ENCODE peak calls at places on chromosomes 6 and 20, in six cellular contexts. One of them, this sample, is unnamed.

GRCh38 chr6:154478691-154479090 is 31.8 kb downstream of the CNKSR3 start:
- DNase-seq in GM23338: no peak
- DNase-seq in PC-3: no peak
- DNase-seq in HCT116: no peak
- DNase-seq in hepatocyte: no peak
- DNase-seq in SK-N-SH: no peak
- DNase-seq in this sample: peak; percentile 42

GRCh38 chr6:45703041-45703739 is 312.5 kb downstream of the CLIC5 start:
- DNase-seq in SK-N-SH: no peak
- DNase-seq in hepatocyte: no peak
- DNase-seq in GM23338: no peak
- DNase-seq in PC-3: peak; percentile 65
- DNase-seq in HCT116: no peak
- DNase-seq in this sample: peak; percentile 80

GRCh38 chr6:35967059-35967769 is 46.3 kb upstream of the SRPK1 start:
- DNase-seq in GM23338: no peak
- DNase-seq in SK-N-SH: no peak
- DNase-seq in HCT116: no peak
- DNase-seq in PC-3: no peak
- DNase-seq in hepatocyte: peak; percentile 23
- DNase-seq in this sample: no peak

GRCh38 chr20:48025061-48025515 is 239.8 kb upstream of the SULF2 start:
- DNase-seq in PC-3: peak; percentile 47
- DNase-seq in HCT116: no peak
- DNase-seq in SK-N-SH: peak; percentile 76
- DNase-seq in hepatocyte: peak; percentile 45
- DNase-seq in GM23338: peak; percentile 21
- DNase-seq in this sample: peak; percentile 92

GRCh38 chr6:164417537-164417936 is 891.9 kb downstream of the C6orf118 start:
- DNase-seq in SK-N-SH: no peak
- DNase-seq in GM23338: peak; percentile 57
- DNase-seq in PC-3: no peak
- DNase-seq in hepatocyte: no peak
- DNase-seq in HCT116: no peak
- DNase-seq in this sample: no peak

GRCh38 chr20:58829531-58829941 is 21.2 kb downstream of the GNAS-AS1 start:
- DNase-seq in PC-3: peak; percentile 21
- DNase-seq in SK-N-SH: no peak
- DNase-seq in HCT116: no peak
- DNase-seq in hepatocyte: no peak
- DNase-seq in GM23338: no peak
- DNase-seq in this sample: peak; percentile 37

GRCh38 chr6:167291623-167292300 is 647 bp downstream of the UNC93A start:
- DNase-seq in GM23338: no peak
- DNase-seq in SK-N-SH: no peak
- DNase-seq in HCT116: no peak
- DNase-seq in hepatocyte: no peak
- DNase-seq in PC-3: no peak
- DNase-seq in this sample: no peak

GRCh38 chr6:156552849-156553248 is 224.3 kb upstream of the ARID1B start:
- DNase-seq in PC-3: no peak
- DNase-seq in HCT116: no peak
- DNase-seq in GM23338: no peak
- DNase-seq in hepatocyte: no peak
- DNase-seq in SK-N-SH: no peak
- DNase-seq in this sample: no peak

GRCh38 chr6:88008821-88009220 is 38.8 kb upstream of the SPACA1 start:
- DNase-seq in HCT116: no peak
- DNase-seq in hepatocyte: no peak
- DNase-seq in SK-N-SH: no peak
- DNase-seq in PC-3: peak; percentile 51
- DNase-seq in GM23338: no peak
- DNase-seq in this sample: peak; percentile 29

GRCh38 chr6:9848094-9848493 is 566.8 kb downstream of the TFAP2A start:
- DNase-seq in PC-3: peak; percentile 85
- DNase-seq in SK-N-SH: no peak
- DNase-seq in GM23338: no peak
- DNase-seq in hepatocyte: no peak
- DNase-seq in HCT116: no peak
- DNase-seq in this sample: peak; percentile 48

GRCh38 chr6:39881851-39882566 is 52.3 kb downstream of the MOCS1 start:
- DNase-seq in hepatocyte: no peak
- DNase-seq in SK-N-SH: no peak
- DNase-seq in HCT116: no peak
- DNase-seq in PC-3: no peak
- DNase-seq in GM23338: no peak
- DNase-seq in this sample: peak; percentile 88

GRCh38 chr6:99467509-99468106 is 42.5 kb upstream of the PNISR start:
- DNase-seq in SK-N-SH: peak; percentile 46
- DNase-seq in hepatocyte: peak; percentile 37
- DNase-seq in GM23338: peak; percentile 47
- DNase-seq in HCT116: no peak
- DNase-seq in PC-3: peak; percentile 34
- DNase-seq in this sample: peak; percentile 65

GRCh38 chr20:46112430-46113020 is 5.6 kb upstream of the CD40 start:
- DNase-seq in hepatocyte: no peak
- DNase-seq in HCT116: no peak
- DNase-seq in GM23338: no peak
- DNase-seq in PC-3: no peak
- DNase-seq in SK-N-SH: peak; percentile 56
- DNase-seq in this sample: no peak

GRCh38 chr20:18794428-18794787 is 19.2 kb upstream of the SCP2D1 start:
- DNase-seq in HCT116: no peak
- DNase-seq in hepatocyte: no peak
- DNase-seq in PC-3: no peak
- DNase-seq in GM23338: no peak
- DNase-seq in SK-N-SH: no peak
- DNase-seq in this sample: no peak

GRCh38 chr6:123838612-123839279 is 35.1 kb downstream of the NKAIN2 start:
- DNase-seq in HCT116: no peak
- DNase-seq in GM23338: peak; percentile 14
- DNase-seq in hepatocyte: no peak
- DNase-seq in PC-3: no peak
- DNase-seq in SK-N-SH: no peak
- DNase-seq in this sample: no peak

GRCh38 chr6:11210386-11211138 is 21.9 kb downstream of the NEDD9 start:
- DNase-seq in hepatocyte: no peak
- DNase-seq in PC-3: no peak
- DNase-seq in HCT116: no peak
- DNase-seq in SK-N-SH: no peak
- DNase-seq in GM23338: no peak
- DNase-seq in this sample: no peak
- H3K4me1 ChIP-seq in hepatocyte: peaks cover 20% of the 10 kb centered on the region
- H3K4me1 ChIP-seq in PC-3: peaks cover 55% of the 10 kb centered on the region
- H3K4me1 ChIP-seq in HCT116: no peaks in the 10 kb centered on the region
- H3K4me1 ChIP-seq in SK-N-SH: peaks cover 49% of the 10 kb centered on the region
- H3K4me1 ChIP-seq in GM23338: peaks cover 37% of the 10 kb centered on the region
- H3K4me1 ChIP-seq in this sample: peaks cover 64% of the 10 kb centered on the region

DNA sequence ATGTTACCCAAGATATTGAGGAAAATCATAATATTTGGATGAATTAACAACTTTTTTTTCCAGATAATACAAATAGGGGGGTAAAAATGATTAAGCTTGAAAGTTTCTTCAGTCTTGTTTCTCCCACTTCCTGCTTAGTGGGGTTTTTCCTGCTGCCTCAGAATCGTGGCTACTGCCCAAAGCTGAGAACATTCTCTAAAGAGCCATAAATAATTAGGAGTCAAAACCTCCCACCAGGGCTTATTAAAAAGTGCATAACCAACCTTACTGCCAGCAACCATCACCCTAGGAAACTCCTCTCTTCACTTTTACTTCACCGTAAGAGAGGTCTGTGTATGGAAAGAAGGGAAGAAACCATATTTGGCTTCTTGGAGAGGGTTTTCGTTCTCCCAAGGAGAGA is 9.0 kb upstream of the LCA5 start:
- DNase-seq in hepatocyte: no peak
- DNase-seq in PC-3: no peak
- DNase-seq in SK-N-SH: no peak
- DNase-seq in HCT116: no peak
- DNase-seq in GM23338: no peak
- DNase-seq in this sample: peak; percentile 33
- TF ChIP-seq EZH2phosphoT487 in hepatocyte: no peak
- TF ChIP-seq EZH2phosphoT487 in PC-3: no peak
- TF ChIP-seq EZH2phosphoT487 in SK-N-SH: no peak
- TF ChIP-seq EZH2phosphoT487 in HCT116: no peak
- TF ChIP-seq EZH2phosphoT487 in GM23338: no peak
- TF ChIP-seq EZH2phosphoT487 in this sample: no peak

DNA sequence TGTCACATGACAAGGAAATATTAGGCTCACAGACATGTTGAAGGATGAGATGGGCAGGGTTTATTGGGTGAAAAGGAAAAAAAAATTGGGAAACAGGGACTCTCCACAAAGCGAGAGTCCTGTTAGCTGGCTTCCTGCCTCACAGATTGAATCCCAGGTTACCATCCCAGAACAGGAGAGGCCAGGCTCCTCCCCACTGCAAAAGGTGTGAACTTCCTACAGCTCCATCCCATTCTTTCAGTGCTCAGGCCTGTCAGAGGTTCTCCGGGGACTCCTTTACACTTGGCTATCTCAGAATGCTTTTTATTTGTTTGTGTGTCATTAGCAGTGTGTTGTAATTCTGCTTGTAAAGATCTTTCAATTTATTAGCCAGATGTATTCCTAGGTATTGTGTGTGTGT is 115.1 kb downstream of the ADTRP start:
- DNase-seq in HCT116: no peak
- DNase-seq in SK-N-SH: no peak
- DNase-seq in PC-3: no peak
- DNase-seq in hepatocyte: no peak
- DNase-seq in GM23338: no peak
- DNase-seq in this sample: no peak
- H3K36me3 ChIP-seq in HCT116: no peaks in the 10 kb centered on the region
- H3K36me3 ChIP-seq in SK-N-SH: no peaks in the 10 kb centered on the region
- H3K36me3 ChIP-seq in PC-3: no peaks in the 10 kb centered on the region
- H3K36me3 ChIP-seq in hepatocyte: no peaks in the 10 kb centered on the region
- H3K36me3 ChIP-seq in GM23338: no peaks in the 10 kb centered on the region
- H3K36me3 ChIP-seq in this sample: no peaks in the 10 kb centered on the region

GRCh38 chr6:159995405-159995804 is 26.5 kb downstream of the IGF2R start:
- DNase-seq in GM23338: no peak
- DNase-seq in PC-3: no peak
- DNase-seq in HCT116: no peak
- DNase-seq in SK-N-SH: no peak
- DNase-seq in hepatocyte: no peak
- DNase-seq in this sample: no peak

GRCh38 chr6:159988983-159989454 is 20.1 kb downstream of the IGF2R start:
- DNase-seq in GM23338: no peak
- DNase-seq in PC-3: no peak
- DNase-seq in hepatocyte: no peak
- DNase-seq in HCT116: no peak
- DNase-seq in SK-N-SH: no peak
- DNase-seq in this sample: peak; percentile 61

GRCh38 chr6:159989882-159990480 is 21.1 kb downstream of the IGF2R start:
- DNase-seq in GM23338: no peak
- DNase-seq in PC-3: peak; percentile 26
- DNase-seq in hepatocyte: no peak
- DNase-seq in HCT116: no peak
- DNase-seq in SK-N-SH: no peak
- DNase-seq in this sample: peak; percentile 70

GRCh38 chr6:159989471-159989870 is 20.6 kb downstream of the IGF2R start:
- DNase-seq in SK-N-SH: no peak
- DNase-seq in HCT116: no peak
- DNase-seq in GM23338: no peak
- DNase-seq in PC-3: no peak
- DNase-seq in hepatocyte: no peak
- DNase-seq in this sample: peak; percentile 10

GRCh38 chr6:159992366-159992765 is 23.5 kb downstream of the IGF2R start:
- DNase-seq in hepatocyte: no peak
- DNase-seq in SK-N-SH: no peak
- DNase-seq in HCT116: no peak
- DNase-seq in PC-3: no peak
- DNase-seq in GM23338: no peak
- DNase-seq in this sample: no peak
- H3K4me1 ChIP-seq in hepatocyte: peaks cover 3% of the 10 kb centered on the region
- H3K4me1 ChIP-seq in SK-N-SH: no peaks in the 10 kb centered on the region
- H3K4me1 ChIP-seq in HCT116: no peaks in the 10 kb centered on the region
- H3K4me1 ChIP-seq in PC-3: peaks cover 18% of the 10 kb centered on the region
- H3K4me1 ChIP-seq in GM23338: peaks cover 19% of the 10 kb centered on the region
- H3K4me1 ChIP-seq in this sample: peaks cover 24% of the 10 kb centered on the region

DNA sequence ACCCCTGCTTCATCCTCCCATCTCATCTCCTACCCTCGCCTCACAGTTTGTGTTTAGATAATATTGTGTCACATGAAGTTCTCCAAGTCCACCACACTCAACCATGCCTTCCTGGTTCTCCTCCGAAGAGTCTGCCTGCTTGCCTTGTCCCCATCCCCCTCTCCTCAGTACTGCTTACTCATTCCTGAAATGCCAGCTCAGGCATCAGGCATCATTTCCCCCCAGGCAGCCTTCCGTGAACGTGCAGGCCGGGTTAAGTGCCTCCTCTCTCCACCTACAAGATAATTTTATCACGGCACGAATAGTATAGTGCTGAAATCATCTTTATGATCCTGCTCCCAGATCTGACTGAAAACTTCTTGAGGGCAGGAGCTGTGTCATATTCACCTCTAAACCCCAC is 48.8 kb upstream of the BMP2 start:
- DNase-seq in GM23338: peak; percentile 16
- DNase-seq in hepatocyte: peak; percentile 69
- DNase-seq in PC-3: peak; percentile 88
- DNase-seq in SK-N-SH: no peak
- DNase-seq in HCT116: no peak
- DNase-seq in this sample: peak; percentile 39
- TF ChIP-seq EZH2phosphoT487 in GM23338: no peak
- TF ChIP-seq EZH2phosphoT487 in hepatocyte: no peak
- TF ChIP-seq EZH2phosphoT487 in PC-3: no peak
- TF ChIP-seq EZH2phosphoT487 in SK-N-SH: no peak
- TF ChIP-seq EZH2phosphoT487 in HCT116: no peak
- TF ChIP-seq EZH2phosphoT487 in this sample: no peak

GRCh38 chr6:134964451-134965203 is 14.7 kb upstream of the ALDH8A1 start:
- DNase-seq in SK-N-SH: no peak
- DNase-seq in GM23338: no peak
- DNase-seq in HCT116: no peak
- DNase-seq in PC-3: no peak
- DNase-seq in hepatocyte: no peak
- DNase-seq in this sample: no peak
- H3K36me3 ChIP-seq in SK-N-SH: peaks cover 37% of the 10 kb centered on the region
- H3K36me3 ChIP-seq in GM23338: peaks cover 13% of the 10 kb centered on the region
- H3K36me3 ChIP-seq in HCT116: no peaks in the 10 kb centered on the region
- H3K36me3 ChIP-seq in PC-3: peaks cover 8% of the 10 kb centered on the region
- H3K36me3 ChIP-seq in hepatocyte: no peaks in the 10 kb centered on the region
- H3K36me3 ChIP-seq in this sample: peaks cover 60% of the 10 kb centered on the region

GRCh38 chr6:14275493-14275851 is 157.9 kb downstream of the CD83 start:
- DNase-seq in GM23338: no peak
- DNase-seq in PC-3: no peak
- DNase-seq in SK-N-SH: no peak
- DNase-seq in hepatocyte: no peak
- DNase-seq in HCT116: no peak
- DNase-seq in this sample: peak; percentile 33
- H3K4me1 ChIP-seq in GM23338: peaks cover 16% of the 10 kb centered on the region
- H3K4me1 ChIP-seq in PC-3: peaks cover 46% of the 10 kb centered on the region
- H3K4me1 ChIP-seq in SK-N-SH: peaks cover 3% of the 10 kb centered on the region
- H3K4me1 ChIP-seq in hepatocyte: no peaks in the 10 kb centered on the region
- H3K4me1 ChIP-seq in HCT116: peaks cover 18% of the 10 kb centered on the region
- H3K4me1 ChIP-seq in this sample: peaks cover 19% of the 10 kb centered on the region